ENCODE peak calls at places on chromosomes 13 and 19, in five cellular contexts. O, J, V, X and K are unnamed samples.
A peak's percentile ranks its signal among the peaks of the same experiment; 100 is the strongest.

GRCh38 chr13:62687727-62688126 is 1272.1 kb upstream of the PCDH20 start:
- DNase-seq in X (no peak), V (no peak), J (no peak), O (no peak), K (peak; percentile 20)

GRCh38 chr19:9565900-9566705 is 18.2 kb downstream of the ZNF121 start:
- DNase-seq in X (no peak), O (no peak), V (no peak), J (no peak), K (no peak)

GRCh38 chr13:75178436-75178835 is 303.5 kb downstream of the TBC1D4 start:
- DNase-seq in J (no peak), O (no peak), X (no peak), V (no peak), K (no peak)

GRCh38 chr13:99639126-99639525 is 137.9 kb downstream of the TM9SF2 start:
- DNase-seq in V (no peak), X (no peak), O (no peak), J (no peak), K (no peak)

GRCh38 chr19:2578911-2579677 is 103.2 kb downstream of the GADD45B start:
- DNase-seq in O (peak; percentile 90), J (peak; percentile 67), V (peak; percentile 76), X (no peak), K (peak; percentile 92)

GRCh38 chr13:30429235-30429634 is 6.9 kb downstream of the UBE2L5 start:
- DNase-seq in V (no peak), X (no peak), J (no peak), O (no peak), K (no peak)

GRCh38 chr19:50326101-50326664 is 3.0 kb downstream of the KCNC3 start:
- DNase-seq in J (no peak), O (no peak), V (no peak), X (no peak), K (no peak)

GRCh38 chr13:52644108-52644507 is 1.9 kb downstream of the HNRNPA1L2 start:
- DNase-seq in O (no peak), V (no peak), X (no peak), J (no peak), K (no peak)

GRCh38 chr19:1765904-1766799 is 12.8 kb downstream of the ONECUT3 start:
- DNase-seq in O (no peak), J (no peak), X (no peak), V (no peak), K (no peak)

GRCh38 chr19:2015611-2015950 is at the start of gene BTBD2:
- DNase-seq in V (no peak), O (no peak), X (no peak), J (no peak), K (no peak)

GRCh38 chr19:3982701-3983541 is 2.3 kb downstream of the EEF2 start:
- DNase-seq in O (peak; percentile 41), J (peak; percentile 55), V (no peak), X (no peak), K (no peak)

GRCh38 chr19:6540918-6541689 is 10.3 kb downstream of the TNFSF9 start:
- DNase-seq in O (no peak), J (no peak), X (no peak), V (no peak), K (no peak)

GRCh38 chr19:16334421-16334820 is 9.8 kb downstream of the KLF2 start:
- DNase-seq in J (no peak), O (no peak), X (no peak), V (no peak), K (no peak)

GRCh38 chr19:41328157-41328817 is 18.3 kb downstream of the CCDC97 start:
- DNase-seq in O (no peak), J (no peak), V (no peak), X (no peak), K (no peak)

GRCh38 chr19:51398096-51398704 is 7.8 kb upstream of the C19orf84 start:
- DNase-seq in J (peak; percentile 34), X (no peak), O (peak; percentile 40), V (no peak), K (no peak)

GRCh38 chr19:34995551-34995950 is 4.6 kb upstream of the GRAMD1A start:
- DNase-seq in V (no peak), X (no peak), J (no peak), O (peak; percentile 84), K (no peak)

GRCh38 chr13:64075543-64076271 is 2660.1 kb upstream of the PCDH20 start:
- DNase-seq in J (peak; percentile 44), V (no peak), O (peak; percentile 88), X (no peak), K (no peak)

GRCh38 chr13:41700790-41701310 is 243.5 kb downstream of the RGCC start:
- DNase-seq in V (no peak), J (no peak), X (no peak), O (no peak), K (no peak)

GRCh38 chr19:15508035-15508710 is at the start of gene CYP4F22:
- DNase-seq in X (no peak), V (no peak), J (peak; percentile 67), O (no peak), K (peak; percentile 44)

GRCh38 chr19:48445256-48445605 is 552 bp upstream of the GRWD1 start:
- DNase-seq in X (no peak), V (no peak), J (peak; percentile 78), O (peak; percentile 82), K (no peak)

GRCh38 chr19:33496016-33496415 is 25.6 kb downstream of the PEPD start:
- DNase-seq in O (no peak), X (no peak), J (no peak), V (no peak), K (no peak)

GRCh38 chr19:17220207-17220758 is 5.1 kb downstream of the USE1 start:
- DNase-seq in O (no peak), J (peak; percentile 59), V (no peak), X (no peak), K (no peak)

GRCh38 chr13:63094717-63095116 is 1679.1 kb upstream of the PCDH20 start:
- DNase-seq in X (no peak), J (no peak), O (no peak), V (no peak), K (no peak)

GRCh38 chr13:73056054-73056962 is 2.5 kb upstream of the KLF5 start:
- DNase-seq in V (no peak), X (no peak), J (no peak), O (peak; percentile 70), K (no peak)

GRCh38 chr19:56099638-56100539 is 21.2 kb downstream of the ZNF787 start:
- DNase-seq in V (no peak), O (no peak), J (no peak), X (no peak), K (no peak)

GRCh38 chr13:71759506-71760225 is 107.3 kb downstream of the DACH1 start:
- DNase-seq in X (no peak), V (peak; percentile 53), O (peak; percentile 10), J (no peak), K (peak; percentile 14)

GRCh38 chr13:65914707-65915106 is 1315.4 kb downstream of the PCDH9 start:
- DNase-seq in X (no peak), O (no peak), V (no peak), J (no peak), K (no peak)

DNA sequence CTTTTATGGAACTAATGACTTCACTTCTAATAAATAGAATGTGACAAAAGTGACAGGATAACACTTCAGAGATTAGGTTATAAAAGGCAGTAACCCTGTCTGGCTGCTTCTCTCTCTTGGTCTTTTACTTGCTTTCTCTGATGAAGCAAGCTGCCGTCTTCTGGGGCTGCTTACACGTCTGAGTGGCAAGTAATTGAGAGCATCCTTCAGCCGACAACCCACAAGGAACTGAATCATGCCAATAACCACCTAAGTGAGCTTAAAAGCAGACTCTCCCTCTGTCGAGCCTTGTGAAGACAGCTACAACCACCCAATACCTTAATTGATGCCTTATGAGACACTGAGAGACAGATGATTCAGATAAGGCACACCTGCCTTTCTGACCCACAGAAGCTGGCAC is 1091.2 kb downstream of the SLITRK1 start:
- DNase-seq in J (no peak), V (no peak), X (no peak), O (no peak), K (no peak)
- TF ChIP-seq MAX in J (no peak), V (no peak), X (no peak), O (no peak), K (no peak)

DNA sequence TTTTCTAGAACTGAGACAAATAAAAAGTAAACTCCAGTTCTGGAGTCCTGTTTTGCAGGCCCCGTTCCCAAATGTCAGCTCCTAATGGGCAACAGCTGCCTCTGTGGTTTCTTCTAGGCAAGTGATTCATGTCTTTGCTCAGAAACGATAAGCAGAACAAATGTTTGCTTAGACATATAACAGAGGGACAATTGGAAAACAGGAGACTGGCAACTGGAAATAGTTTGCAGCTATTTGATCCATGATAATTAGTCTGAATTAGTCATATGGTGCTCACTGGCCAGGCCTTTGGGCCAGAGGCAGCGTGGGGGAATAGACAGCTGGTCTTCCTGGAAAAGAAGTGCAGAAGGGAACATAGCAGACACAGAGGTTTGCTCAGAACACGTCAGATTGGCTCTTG is 29.2 kb upstream of the TSHZ3 start:
- DNase-seq in O (peak; percentile 4), J (no peak), X (no peak), V (no peak), K (no peak)
- TF ChIP-seq CREB1 in O (no peak), J (no peak), X (no peak), V (no peak), K (no peak)

DNA sequence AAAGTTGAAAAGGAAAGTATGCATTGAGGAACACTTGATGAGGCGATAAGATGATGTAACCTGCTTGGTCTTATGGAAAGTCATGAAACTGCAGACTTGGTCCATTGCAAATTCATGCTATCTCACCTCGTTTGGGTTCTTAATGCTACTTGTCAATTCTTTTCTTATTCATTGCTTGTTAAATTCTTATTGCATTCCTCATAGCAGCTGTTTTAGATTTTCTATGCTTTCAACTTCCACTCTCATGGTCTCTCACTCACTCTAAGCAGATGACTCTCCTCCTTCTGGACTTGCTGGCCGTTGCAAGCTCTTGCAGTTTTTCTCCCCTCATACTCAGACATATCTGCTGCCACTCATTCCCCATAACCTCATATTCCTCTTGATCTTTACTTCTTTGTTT is 67.8 kb upstream of the CSNK1A1L start:
- DNase-seq in O (no peak), V (no peak), J (no peak), X (no peak), K (no peak)
- TF ChIP-seq MAX in O (no peak), V (no peak), J (no peak), X (no peak), K (no peak)

GRCh38 chr13:110042253-110042652 is 255.9 kb upstream of the IRS2 start:
- DNase-seq in X (no peak), J (no peak), O (no peak), V (no peak), K (no peak)

GRCh38 chr13:110044521-110045200 is 258.3 kb upstream of the IRS2 start:
- DNase-seq in J (no peak), X (no peak), O (no peak), V (no peak), K (no peak)

GRCh38 chr13:110047511-110047910 is 259.4 kb downstream of the COL4A1 start:
- DNase-seq in V (no peak), O (no peak), J (no peak), X (no peak), K (no peak)

GRCh38 chr13:110045202-110045601 is 258.8 kb upstream of the IRS2 start:
- DNase-seq in V (no peak), O (no peak), X (no peak), J (no peak), K (no peak)

DNA sequence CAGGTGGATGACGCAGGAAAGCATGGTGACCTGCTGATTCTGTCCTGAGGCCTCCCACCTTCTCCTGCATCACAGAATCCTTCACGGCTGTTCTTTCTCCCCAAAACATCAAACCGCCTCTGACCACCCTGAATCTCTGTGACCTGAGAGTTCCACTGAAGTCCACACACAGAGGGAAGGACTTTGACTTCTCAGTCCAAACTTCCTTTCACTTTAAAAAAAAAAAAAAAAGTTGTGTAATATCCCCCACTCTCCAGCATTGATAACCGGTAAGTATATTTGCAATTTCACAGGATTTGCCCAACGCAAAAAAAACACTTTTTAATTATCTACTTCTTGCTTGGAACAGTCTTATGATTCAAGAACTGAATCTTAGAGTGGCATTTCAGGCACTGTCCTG is 259.5 kb upstream of the IRS2 start:
- DNase-seq in J (no peak), V (no peak), O (no peak), X (no peak), K (no peak)
- TF ChIP-seq CREB1 in J (no peak), V (no peak), O (no peak), X (no peak), K (no peak)